ENCODE peak calls at places on chromosomes 4 and X, in six cellular contexts. One of them, this sample, is unnamed.

GRCh38 chr4:71980976-71981375 is 50.8 kb upstream of the NPFFR2 start:
- DNase-seq in H1: no peak
- DNase-seq in mesenchymal stem cell: no peak
- DNase-seq in H9: no peak
- DNase-seq in mesendoderm: no peak
- DNase-seq in IMR-90: no peak
- DNase-seq in this sample: no peak

GRCh38 chr4:8510611-8511285 is 69.4 kb upstream of the GPR78 start:
- DNase-seq in H9: no peak
- DNase-seq in IMR-90: no peak
- DNase-seq in mesendoderm: no peak
- DNase-seq in H1: no peak
- DNase-seq in mesenchymal stem cell: no peak
- DNase-seq in this sample: no peak

GRCh38 chr4:120801171-120801758 is 121.3 kb downstream of the PRDM5 start:
- DNase-seq in mesendoderm: no peak
- DNase-seq in IMR-90: peak; percentile 78
- DNase-seq in H1: no peak
- DNase-seq in mesenchymal stem cell: peak; percentile 34
- DNase-seq in H9: no peak
- DNase-seq in this sample: no peak

GRCh38 chr4:770022-770421 is 55.9 kb downstream of the CPLX1 start:
- DNase-seq in H9: no peak
- DNase-seq in mesendoderm: no peak
- DNase-seq in H1: no peak
- DNase-seq in IMR-90: peak; percentile 38
- DNase-seq in mesenchymal stem cell: no peak
- DNase-seq in this sample: no peak

GRCh38 chrX:72110051-72110926 is 21.4 kb downstream of the RTL5 start:
- DNase-seq in mesendoderm: no peak
- DNase-seq in H9: no peak
- DNase-seq in mesenchymal stem cell: no peak
- DNase-seq in H1: no peak
- DNase-seq in IMR-90: no peak
- DNase-seq in this sample: no peak

GRCh38 chr4:165016971-165017370 is 14.8 kb upstream of the TRIM60 start:
- DNase-seq in mesendoderm: peak; percentile 71
- DNase-seq in IMR-90: no peak
- DNase-seq in H9: peak; percentile 80
- DNase-seq in mesenchymal stem cell: peak; percentile 1
- DNase-seq in H1: peak; percentile 66
- DNase-seq in this sample: peak; percentile 4

GRCh38 chr4:180028682-180029081 is 2214.5 kb upstream of the TENM3 start:
- DNase-seq in H9: peak; percentile 63
- DNase-seq in IMR-90: peak; percentile 55
- DNase-seq in mesendoderm: peak; percentile 75
- DNase-seq in mesenchymal stem cell: peak; percentile 57
- DNase-seq in H1: peak; percentile 65
- DNase-seq in this sample: peak; percentile 38

GRCh38 chr4:188372856-188373255 is 233.6 kb downstream of the TRIML1 start:
- DNase-seq in mesenchymal stem cell: peak; percentile 33
- DNase-seq in IMR-90: peak; percentile 47
- DNase-seq in mesendoderm: peak; percentile 92
- DNase-seq in H1: no peak
- DNase-seq in H9: no peak
- DNase-seq in this sample: no peak

GRCh38 chr4:4712800-4713528 is 146.5 kb upstream of the MSX1 start:
- DNase-seq in IMR-90: no peak
- DNase-seq in mesenchymal stem cell: peak; percentile 18
- DNase-seq in mesendoderm: peak; percentile 42
- DNase-seq in H9: no peak
- DNase-seq in H1: no peak
- DNase-seq in this sample: no peak

GRCh38 chrX:113297456-113297855 is 456.8 kb upstream of the AMOT start:
- DNase-seq in IMR-90: no peak
- DNase-seq in mesendoderm: no peak
- DNase-seq in H9: no peak
- DNase-seq in H1: no peak
- DNase-seq in mesenchymal stem cell: peak; percentile 13
- DNase-seq in this sample: no peak

GRCh38 chr4:84691170-84691691 is 108.3 kb downstream of the CDS1 start:
- DNase-seq in IMR-90: peak; percentile 94
- DNase-seq in mesendoderm: peak; percentile 40
- DNase-seq in H1: no peak
- DNase-seq in H9: no peak
- DNase-seq in mesenchymal stem cell: peak; percentile 95
- DNase-seq in this sample: no peak

GRCh38 chr4:8238515-8239053 is 31.0 kb upstream of the HTRA3 start:
- DNase-seq in IMR-90: no peak
- DNase-seq in mesenchymal stem cell: no peak
- DNase-seq in mesendoderm: peak; percentile 63
- DNase-seq in H9: peak; percentile 82
- DNase-seq in H1: peak; percentile 83
- DNase-seq in this sample: peak; percentile 26

GRCh38 chrX:153641575-153642312 is 5.3 kb upstream of the DUSP9 start:
- DNase-seq in H9: peak; percentile 30
- DNase-seq in IMR-90: no peak
- DNase-seq in mesenchymal stem cell: no peak
- DNase-seq in mesendoderm: peak; percentile 29
- DNase-seq in H1: no peak
- DNase-seq in this sample: no peak

GRCh38 chr4:173272987-173273386 is 61.2 kb downstream of the HMGB2 start:
- DNase-seq in mesenchymal stem cell: peak; percentile 63
- DNase-seq in IMR-90: peak; percentile 86
- DNase-seq in H9: no peak
- DNase-seq in H1: no peak
- DNase-seq in mesendoderm: no peak
- DNase-seq in this sample: no peak

GRCh38 chr4:184344899-184345572 is 127.4 kb upstream of the ENPP6 start:
- DNase-seq in mesendoderm: no peak
- DNase-seq in mesenchymal stem cell: no peak
- DNase-seq in H9: no peak
- DNase-seq in IMR-90: no peak
- DNase-seq in H1: no peak
- DNase-seq in this sample: no peak

GRCh38 chr4:184344435-184344834 is 126.8 kb upstream of the ENPP6 start:
- DNase-seq in mesendoderm: no peak
- DNase-seq in mesenchymal stem cell: no peak
- DNase-seq in H1: no peak
- DNase-seq in IMR-90: no peak
- DNase-seq in H9: no peak
- DNase-seq in this sample: no peak

GRCh38 chr4:184343400-184344177 is 125.9 kb upstream of the ENPP6 start:
- DNase-seq in H1: peak; percentile 69
- DNase-seq in IMR-90: peak; percentile 75
- DNase-seq in mesendoderm: peak; percentile 91
- DNase-seq in H9: peak; percentile 86
- DNase-seq in mesenchymal stem cell: peak; percentile 84
- DNase-seq in this sample: peak; percentile 69

GRCh38 chr4:184347251-184348239 is 126.8 kb downstream of the IRF2 start:
- DNase-seq in H9: peak; percentile 89
- DNase-seq in mesenchymal stem cell: peak; percentile 70
- DNase-seq in H1: peak; percentile 57
- DNase-seq in mesendoderm: peak; percentile 93
- DNase-seq in IMR-90: peak; percentile 68
- DNase-seq in this sample: peak; percentile 62

DNA sequence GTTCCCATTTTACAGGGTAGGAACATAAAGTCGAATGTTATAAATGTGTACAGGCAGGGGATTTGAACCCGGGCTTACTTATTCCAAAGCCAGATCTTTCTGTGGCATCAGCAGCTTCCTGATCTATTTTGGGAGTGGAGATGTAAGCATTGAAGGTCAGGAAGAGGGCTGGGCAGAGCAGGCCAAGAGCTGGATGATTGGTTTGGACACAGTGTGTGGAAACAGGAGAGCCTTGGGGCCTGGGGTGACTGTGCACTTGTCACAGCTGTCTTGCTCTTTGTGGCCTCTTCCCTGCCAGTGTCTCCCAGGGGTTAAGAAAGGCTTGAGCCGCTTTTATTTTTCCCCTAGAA is 127.9 kb upstream of the ENPP6 start:
- DNase-seq in IMR-90: peak; percentile 22
- DNase-seq in mesendoderm: no peak
- DNase-seq in mesenchymal stem cell: peak; percentile 55
- DNase-seq in H1: no peak
- DNase-seq in H9: no peak
- DNase-seq in this sample: no peak
- H3K4me1 ChIP-seq in IMR-90: peaks cover 26% of the 10 kb centered on the region
- H3K4me1 ChIP-seq in mesendoderm: peaks cover 5% of the 10 kb centered on the region
- H3K4me1 ChIP-seq in mesenchymal stem cell: peaks cover 5% of the 10 kb centered on the region
- H3K4me1 ChIP-seq in H1: peaks cover 9% of the 10 kb centered on the region
- H3K4me1 ChIP-seq in H9: peaks cover 16% of the 10 kb centered on the region
- H3K4me1 ChIP-seq in this sample: peaks cover 33% of the 10 kb centered on the region

GRCh38 chr4:153420361-153420760 is 45.8 kb upstream of the TMEM131L start:
- DNase-seq in H9: no peak
- DNase-seq in H1: no peak
- DNase-seq in mesenchymal stem cell: no peak
- DNase-seq in IMR-90: no peak
- DNase-seq in mesendoderm: no peak
- DNase-seq in this sample: no peak

GRCh38 chr4:153427363-153428071 is 38.6 kb upstream of the TMEM131L start:
- DNase-seq in H9: no peak
- DNase-seq in mesenchymal stem cell: no peak
- DNase-seq in IMR-90: peak; percentile 56
- DNase-seq in H1: no peak
- DNase-seq in mesendoderm: no peak
- DNase-seq in this sample: no peak

GRCh38 chr4:153421980-153422379 is 44.2 kb upstream of the TMEM131L start:
- DNase-seq in mesenchymal stem cell: no peak
- DNase-seq in H1: no peak
- DNase-seq in H9: no peak
- DNase-seq in mesendoderm: no peak
- DNase-seq in IMR-90: no peak
- DNase-seq in this sample: no peak

GRCh38 chr4:153428816-153429592 is 37.2 kb upstream of the TMEM131L start:
- DNase-seq in mesendoderm: no peak
- DNase-seq in H9: no peak
- DNase-seq in mesenchymal stem cell: no peak
- DNase-seq in IMR-90: peak; percentile 18
- DNase-seq in H1: no peak
- DNase-seq in this sample: no peak

DNA sequence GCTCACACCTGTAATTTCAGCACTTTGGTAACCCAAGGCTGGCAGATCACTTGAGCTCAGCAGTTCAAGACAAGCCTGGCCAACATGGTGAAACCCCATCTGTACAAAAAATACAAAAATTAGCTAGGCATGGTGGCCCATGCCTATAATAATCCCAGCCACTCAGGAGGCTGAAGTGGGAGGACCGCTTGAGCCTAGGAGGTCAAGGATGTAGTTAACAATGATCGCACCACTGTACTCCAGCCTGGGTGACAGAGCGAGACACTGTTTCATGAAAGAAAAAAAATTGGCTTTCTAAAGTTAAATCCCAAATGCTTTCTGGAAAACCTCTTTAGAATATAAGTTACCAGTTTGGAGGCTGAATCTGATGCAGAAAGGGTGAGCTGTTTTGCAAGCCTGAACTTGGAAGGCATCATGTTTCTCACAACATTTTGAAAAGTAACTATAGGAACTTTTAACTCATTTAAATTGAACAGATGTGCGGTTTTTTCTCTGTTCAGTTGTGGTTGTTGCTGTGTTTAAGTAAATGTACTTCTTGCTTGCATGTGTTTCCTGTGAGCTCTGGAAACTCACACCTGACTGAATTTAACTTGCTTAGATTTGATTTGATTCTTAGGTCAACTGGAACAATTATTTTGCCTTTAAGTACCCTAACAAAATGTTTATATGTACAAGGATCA is 39.8 kb upstream of the TMEM131L start:
- DNase-seq in mesenchymal stem cell: no peak
- DNase-seq in H1: no peak
- DNase-seq in H9: no peak
- DNase-seq in IMR-90: peak; percentile 24
- DNase-seq in mesendoderm: no peak
- DNase-seq in this sample: no peak
- H2BK15ac ChIP-seq in mesenchymal stem cell: no peak overlapping the region
- H2BK15ac ChIP-seq in H1: no peak overlapping the region
- H2BK15ac ChIP-seq in H9: no peak overlapping the region
- H2BK15ac ChIP-seq in IMR-90: no peak overlapping the region
- H2BK15ac ChIP-seq in mesendoderm: no peak overlapping the region
- H2BK15ac ChIP-seq in this sample: no peak overlapping the region

GRCh38 chr4:140237616-140238352 is 83.8 kb upstream of the MAML3 start:
- DNase-seq in H9: peak; percentile 90
- DNase-seq in IMR-90: peak; percentile 93
- DNase-seq in H1: peak; percentile 71
- DNase-seq in mesendoderm: peak; percentile 94
- DNase-seq in mesenchymal stem cell: peak; percentile 72
- DNase-seq in this sample: peak; percentile 84

GRCh38 chr4:140242357-140243284 is 88.6 kb upstream of the MAML3 start:
- DNase-seq in mesendoderm: no peak
- DNase-seq in mesenchymal stem cell: no peak
- DNase-seq in H9: no peak
- DNase-seq in H1: no peak
- DNase-seq in IMR-90: no peak
- DNase-seq in this sample: no peak

GRCh38 chr4:140238353-140239041 is 84.5 kb upstream of the MAML3 start:
- DNase-seq in mesendoderm: peak; percentile 37
- DNase-seq in IMR-90: peak; percentile 77
- DNase-seq in H9: peak; percentile 60
- DNase-seq in H1: peak; percentile 63
- DNase-seq in mesenchymal stem cell: no peak
- DNase-seq in this sample: peak; percentile 39

GRCh38 chr4:140239311-140239710 is 85.3 kb upstream of the MAML3 start:
- DNase-seq in H9: no peak
- DNase-seq in mesendoderm: no peak
- DNase-seq in mesenchymal stem cell: no peak
- DNase-seq in H1: no peak
- DNase-seq in IMR-90: no peak
- DNase-seq in this sample: no peak

GRCh38 chr4:140240237-140240636 is 86.3 kb upstream of the MAML3 start:
- DNase-seq in mesenchymal stem cell: no peak
- DNase-seq in H9: no peak
- DNase-seq in H1: no peak
- DNase-seq in mesendoderm: no peak
- DNase-seq in IMR-90: no peak
- DNase-seq in this sample: no peak
- H3K4me1 ChIP-seq in mesenchymal stem cell: peaks cover 16% of the 10 kb centered on the region
- H3K4me1 ChIP-seq in H9: peaks cover 15% of the 10 kb centered on the region
- H3K4me1 ChIP-seq in H1: peaks cover 17% of the 10 kb centered on the region
- H3K4me1 ChIP-seq in mesendoderm: peaks cover 12% of the 10 kb centered on the region
- H3K4me1 ChIP-seq in IMR-90: peaks cover 18% of the 10 kb centered on the region
- H3K4me1 ChIP-seq in this sample: peaks cover 30% of the 10 kb centered on the region

GRCh38 chr4:34039766-34040165 is 2204.5 kb downstream of the ARAP2 start:
- DNase-seq in IMR-90: no peak
- DNase-seq in mesendoderm: no peak
- DNase-seq in H9: no peak
- DNase-seq in H1: no peak
- DNase-seq in mesenchymal stem cell: no peak
- DNase-seq in this sample: no peak

GRCh38 chr4:34047363-34047762 is 2197.0 kb downstream of the ARAP2 start:
- DNase-seq in mesendoderm: no peak
- DNase-seq in IMR-90: no peak
- DNase-seq in mesenchymal stem cell: no peak
- DNase-seq in H1: no peak
- DNase-seq in H9: no peak
- DNase-seq in this sample: no peak

GRCh38 chr4:34046580-34046979 is 2197.7 kb downstream of the ARAP2 start:
- DNase-seq in IMR-90: peak; percentile 34
- DNase-seq in mesenchymal stem cell: peak; percentile 78
- DNase-seq in H1: no peak
- DNase-seq in H9: no peak
- DNase-seq in mesendoderm: peak; percentile 2
- DNase-seq in this sample: no peak

GRCh38 chr4:34037280-34037679 is 2207.0 kb downstream of the ARAP2 start:
- DNase-seq in H9: no peak
- DNase-seq in mesenchymal stem cell: no peak
- DNase-seq in H1: no peak
- DNase-seq in mesendoderm: no peak
- DNase-seq in IMR-90: no peak
- DNase-seq in this sample: no peak

GRCh38 chr4:34043131-34043530 is 2201.2 kb downstream of the ARAP2 start:
- DNase-seq in mesenchymal stem cell: peak; percentile 24
- DNase-seq in IMR-90: no peak
- DNase-seq in H1: no peak
- DNase-seq in H9: no peak
- DNase-seq in mesendoderm: no peak
- DNase-seq in this sample: no peak
- H2BK15ac ChIP-seq in mesenchymal stem cell: no peak overlapping the region
- H2BK15ac ChIP-seq in IMR-90: no peak overlapping the region
- H2BK15ac ChIP-seq in H1: no peak overlapping the region
- H2BK15ac ChIP-seq in H9: no peak overlapping the region
- H2BK15ac ChIP-seq in mesendoderm: no peak overlapping the region
- H2BK15ac ChIP-seq in this sample: no peak overlapping the region

This sample was measured in neuronal stem cell.